ENCODE peak calls at places on chromosomes 3 and 15, in five cellular contexts. One of them, this sample, is unnamed.

GRCh38 chr3:134904333-134904771 is 109.3 kb downstream of the EPHB1 start:
- DNase-seq in fibroblast of lung: no peak
- DNase-seq in aorta: no peak
- DNase-seq in Peyer's patch: no peak
- DNase-seq in A549: no peak
- DNase-seq in this sample: no peak

GRCh38 chr15:55993804-55994539 is 560 bp upstream of the NEDD4 start:
- DNase-seq in fibroblast of lung: peak; percentile 65
- DNase-seq in aorta: no peak
- DNase-seq in Peyer's patch: no peak
- DNase-seq in A549: peak; percentile 50
- DNase-seq in this sample: no peak

GRCh38 chr3:155078959-155079794 is 942 bp upstream of the MME start:
- DNase-seq in fibroblast of lung: peak; percentile 45
- DNase-seq in aorta: no peak
- DNase-seq in Peyer's patch: no peak
- DNase-seq in A549: no peak
- DNase-seq in this sample: no peak

GRCh38 chr3:98504534-98504933 is 7.1 kb downstream of the OR5K2 start:
- DNase-seq in fibroblast of lung: no peak
- DNase-seq in aorta: no peak
- DNase-seq in Peyer's patch: no peak
- DNase-seq in A549: no peak
- DNase-seq in this sample: no peak

GRCh38 chr15:70220444-70220937 is 122.8 kb upstream of the TLE3 start:
- DNase-seq in fibroblast of lung: no peak
- DNase-seq in aorta: no peak
- DNase-seq in Peyer's patch: no peak
- DNase-seq in A549: no peak
- DNase-seq in this sample: no peak

GRCh38 chr3:29239377-29239776 is 41.5 kb upstream of the RBMS3 start:
- DNase-seq in fibroblast of lung: no peak
- DNase-seq in aorta: no peak
- DNase-seq in Peyer's patch: no peak
- DNase-seq in A549: no peak
- DNase-seq in this sample: no peak

GRCh38 chr3:173913397-173913796 is 515.9 kb downstream of the NLGN1 start:
- DNase-seq in fibroblast of lung: peak; percentile 9
- DNase-seq in aorta: no peak
- DNase-seq in Peyer's patch: no peak
- DNase-seq in A549: no peak
- DNase-seq in this sample: no peak

GRCh38 chr3:49357466-49358216 is 512 bp downstream of the GPX1 start:
- DNase-seq in fibroblast of lung: peak; percentile 92
- DNase-seq in aorta: peak; percentile 87
- DNase-seq in Peyer's patch: peak; percentile 58
- DNase-seq in A549: peak; percentile 31
- DNase-seq in this sample: peak; percentile 44

GRCh38 chr3:194274424-194275085 is 76.6 kb downstream of the CPN2 start:
- DNase-seq in fibroblast of lung: peak; percentile 14
- DNase-seq in aorta: peak; percentile 52
- DNase-seq in Peyer's patch: no peak
- DNase-seq in A549: no peak
- DNase-seq in this sample: no peak

GRCh38 chr3:130901463-130902204 is 7.8 kb downstream of the ATP2C1 start:
- DNase-seq in fibroblast of lung: no peak
- DNase-seq in aorta: no peak
- DNase-seq in Peyer's patch: no peak
- DNase-seq in A549: no peak
- DNase-seq in this sample: no peak

GRCh38 chr3:9147215-9147895 is 102.1 kb downstream of the SRGAP3 start:
- DNase-seq in fibroblast of lung: no peak
- DNase-seq in aorta: no peak
- DNase-seq in Peyer's patch: no peak
- DNase-seq in A549: no peak
- DNase-seq in this sample: no peak

GRCh38 chr15:62173215-62173614 is 8.1 kb upstream of the C2CD4B start:
- DNase-seq in fibroblast of lung: no peak
- DNase-seq in aorta: no peak
- DNase-seq in Peyer's patch: no peak
- DNase-seq in A549: no peak
- DNase-seq in this sample: no peak

GRCh38 chr3:185409957-185410356 is 47.0 kb downstream of the MAP3K13 start:
- DNase-seq in fibroblast of lung: no peak
- DNase-seq in aorta: no peak
- DNase-seq in Peyer's patch: no peak
- DNase-seq in A549: no peak
- DNase-seq in this sample: no peak

GRCh38 chr3:123734527-123734902 is 149.6 kb downstream of the MYLK start:
- DNase-seq in fibroblast of lung: no peak
- DNase-seq in aorta: no peak
- DNase-seq in Peyer's patch: no peak
- DNase-seq in A549: no peak
- DNase-seq in this sample: no peak

GRCh38 chr3:123733341-123733740 is 148.5 kb upstream of the HACD2 start:
- DNase-seq in fibroblast of lung: no peak
- DNase-seq in aorta: no peak
- DNase-seq in Peyer's patch: no peak
- DNase-seq in A549: no peak
- DNase-seq in this sample: no peak

GRCh38 chr3:123730816-123731215 is 146.0 kb upstream of the HACD2 start:
- DNase-seq in fibroblast of lung: no peak
- DNase-seq in aorta: no peak
- DNase-seq in Peyer's patch: no peak
- DNase-seq in A549: no peak
- DNase-seq in this sample: no peak

GRCh38 chr3:123733805-123734526 is 149.1 kb upstream of the HACD2 start:
- DNase-seq in fibroblast of lung: peak; percentile 85
- DNase-seq in aorta: no peak
- DNase-seq in Peyer's patch: no peak
- DNase-seq in A549: peak; percentile 63
- DNase-seq in this sample: no peak

GRCh38 chr3:123732447-123732846 is 147.6 kb upstream of the HACD2 start:
- DNase-seq in fibroblast of lung: peak; percentile 90
- DNase-seq in aorta: no peak
- DNase-seq in Peyer's patch: no peak
- DNase-seq in A549: peak; percentile 80
- DNase-seq in this sample: no peak
- H3K4me1 ChIP-seq in fibroblast of lung: peaks cover 36% of the 10 kb centered on the region
- H3K4me1 ChIP-seq in aorta: no peaks in the 10 kb centered on the region
- H3K4me1 ChIP-seq in Peyer's patch: no peaks in the 10 kb centered on the region
- H3K4me1 ChIP-seq in A549: peaks cover 59% of the 10 kb centered on the region
- H3K4me1 ChIP-seq in this sample: no peaks in the 10 kb centered on the region

GRCh38 chr15:40087991-40088928 is 20.4 kb downstream of the BMF start:
- DNase-seq in fibroblast of lung: no peak
- DNase-seq in aorta: no peak
- DNase-seq in Peyer's patch: no peak
- DNase-seq in A549: no peak
- DNase-seq in this sample: no peak
- H3K27ac ChIP-seq in fibroblast of lung: no peak overlapping the region
- H3K27ac ChIP-seq in aorta: no peak overlapping the region
- H3K27ac ChIP-seq in Peyer's patch: peak overlapping the region; percentile 23
- H3K27ac ChIP-seq in A549: peak overlapping the region; percentile 30
- H3K27ac ChIP-seq in this sample: no peak overlapping the region

GRCh38 chr3:10390641-10391373 is 69.9 kb upstream of the SEC13 start:
- DNase-seq in fibroblast of lung: no peak
- DNase-seq in aorta: no peak
- DNase-seq in Peyer's patch: no peak
- DNase-seq in A549: no peak
- DNase-seq in this sample: no peak
- H3K4me1 ChIP-seq in fibroblast of lung: no peaks in the 10 kb centered on the region
- H3K4me1 ChIP-seq in aorta: no peaks in the 10 kb centered on the region
- H3K4me1 ChIP-seq in Peyer's patch: peaks cover 12% of the 10 kb centered on the region
- H3K4me1 ChIP-seq in A549: no peaks in the 10 kb centered on the region
- H3K4me1 ChIP-seq in this sample: peaks cover 30% of the 10 kb centered on the region

GRCh38 chr3:42815826-42816225 is 6.6 kb downstream of the ACKR2 start:
- DNase-seq in fibroblast of lung: no peak
- DNase-seq in aorta: no peak
- DNase-seq in Peyer's patch: no peak
- DNase-seq in A549: no peak
- DNase-seq in this sample: no peak
- H3K27ac ChIP-seq in fibroblast of lung: no peak overlapping the region
- H3K27ac ChIP-seq in aorta: no peak overlapping the region
- H3K27ac ChIP-seq in Peyer's patch: no peak overlapping the region
- H3K27ac ChIP-seq in A549: no peak overlapping the region
- H3K27ac ChIP-seq in this sample: no peak overlapping the region

DNA sequence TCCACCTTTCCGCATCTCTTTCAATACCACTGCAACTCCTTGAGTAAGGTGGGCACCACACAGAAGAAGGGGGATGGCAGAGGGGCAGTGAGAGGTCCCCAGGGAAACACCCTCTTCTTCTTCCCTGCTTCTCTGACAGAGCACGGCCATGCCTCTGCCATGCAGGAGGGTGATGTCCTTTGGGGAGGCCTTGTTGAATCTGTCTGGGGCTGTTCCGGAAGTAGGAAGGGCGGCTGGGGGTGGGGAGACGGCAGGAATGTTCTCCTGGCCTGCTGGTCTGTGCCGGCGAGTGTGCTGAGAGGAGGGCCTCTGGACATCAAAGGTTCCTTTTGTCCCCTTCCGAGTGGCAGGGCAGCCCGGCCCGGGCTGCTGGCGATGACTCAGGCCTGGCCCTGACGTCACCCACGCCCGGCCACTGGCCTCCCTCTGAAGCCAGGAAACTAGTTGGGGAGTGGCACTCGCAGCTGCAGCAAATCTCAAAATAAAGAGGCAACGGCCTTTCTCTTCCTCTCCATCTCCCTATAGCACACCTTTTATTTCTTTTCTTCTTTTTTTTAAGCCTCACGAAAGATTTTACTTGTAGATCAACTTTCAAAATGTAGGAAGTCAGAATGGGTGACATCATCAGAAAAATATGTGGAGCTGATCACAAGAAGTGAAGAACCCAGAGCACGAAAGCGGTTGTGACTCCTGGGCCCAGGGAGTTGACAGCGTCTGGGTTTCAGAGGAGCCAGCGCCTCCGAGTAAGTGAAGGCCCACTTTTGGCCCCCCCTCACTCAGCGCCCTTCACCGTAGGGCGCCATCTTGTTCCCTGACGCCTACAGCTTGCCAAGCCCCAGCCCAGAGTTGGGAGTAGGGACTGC is at the start of gene ZBTB38:
- DNase-seq in fibroblast of lung: peak; percentile 96
- DNase-seq in aorta: peak; percentile 96
- DNase-seq in Peyer's patch: no peak
- DNase-seq in A549: peak; percentile 95
- DNase-seq in this sample: no peak
- H3K4me1 ChIP-seq in fibroblast of lung: peaks cover 33% of the 10 kb centered on the region
- H3K4me1 ChIP-seq in aorta: no peaks in the 10 kb centered on the region
- H3K4me1 ChIP-seq in Peyer's patch: no peaks in the 10 kb centered on the region
- H3K4me1 ChIP-seq in A549: peaks cover 78% of the 10 kb centered on the region
- H3K4me1 ChIP-seq in this sample: no peaks in the 10 kb centered on the region

DNA sequence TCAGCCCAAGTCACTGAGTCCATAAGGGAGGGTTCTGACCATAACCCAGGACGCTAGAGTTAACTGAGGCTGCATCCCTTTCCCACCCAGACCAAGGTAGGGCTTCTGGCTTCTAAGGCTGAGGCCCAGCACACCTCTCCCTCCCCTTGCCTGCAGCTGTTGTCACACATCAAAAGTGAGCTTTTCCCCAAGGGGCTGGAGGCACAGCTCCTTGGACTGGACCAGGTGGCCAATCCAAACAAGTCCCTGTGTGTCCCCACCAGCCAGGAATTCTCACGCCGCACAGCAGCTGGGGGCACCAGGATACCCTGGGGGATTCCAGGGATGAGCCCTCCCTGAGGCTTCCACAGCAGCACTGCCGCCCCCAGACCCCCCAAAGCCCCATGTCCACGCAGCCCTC is 22.3 kb upstream of the ISLR2 start:
- DNase-seq in fibroblast of lung: no peak
- DNase-seq in aorta: no peak
- DNase-seq in Peyer's patch: no peak
- DNase-seq in A549: no peak
- DNase-seq in this sample: no peak
- H3K27ac ChIP-seq in fibroblast of lung: no peak overlapping the region
- H3K27ac ChIP-seq in aorta: no peak overlapping the region
- H3K27ac ChIP-seq in Peyer's patch: no peak overlapping the region
- H3K27ac ChIP-seq in A549: no peak overlapping the region
- H3K27ac ChIP-seq in this sample: no peak overlapping the region

GRCh38 chr15:83299462-83299861 is 15.0 kb upstream of the BNC1 start:
- DNase-seq in fibroblast of lung: no peak
- DNase-seq in aorta: no peak
- DNase-seq in Peyer's patch: no peak
- DNase-seq in A549: no peak
- DNase-seq in this sample: no peak
- H3K4me1 ChIP-seq in fibroblast of lung: no peaks in the 10 kb centered on the region
- H3K4me1 ChIP-seq in aorta: no peaks in the 10 kb centered on the region
- H3K4me1 ChIP-seq in Peyer's patch: no peaks in the 10 kb centered on the region
- H3K4me1 ChIP-seq in A549: no peaks in the 10 kb centered on the region
- H3K4me1 ChIP-seq in this sample: no peaks in the 10 kb centered on the region